ENCODE peak calls at places on chromosomes 5 and 9, in six cellular contexts. One of them, this sample, is unnamed.

GRCh38 chr5:128234928-128235641 is 151.5 kb downstream of the SLC12A2 start:
- DNase-seq in MM.1S: no peak
- DNase-seq in neural crest cell: no peak
- DNase-seq in ovary: no peak
- DNase-seq in kidney: no peak
- DNase-seq in A549: no peak
- DNase-seq in this sample: no peak

GRCh38 chr9:113446323-113446740 is 17.2 kb upstream of the RGS3 start:
- DNase-seq in neural crest cell: no peak
- DNase-seq in kidney: no peak
- DNase-seq in ovary: no peak
- DNase-seq in MM.1S: peak
- DNase-seq in A549: peak
- DNase-seq in this sample: no peak

GRCh38 chr9:107928701-107929371 is 439.3 kb upstream of the KLF4 start:
- DNase-seq in neural crest cell: no peak
- DNase-seq in MM.1S: no peak
- DNase-seq in A549: no peak
- DNase-seq in ovary: no peak
- DNase-seq in kidney: no peak
- DNase-seq in this sample: no peak

GRCh38 chr5:155729684-155730059 is 597.3 kb upstream of the SGCD start:
- DNase-seq in kidney: peak
- DNase-seq in A549: no peak
- DNase-seq in neural crest cell: no peak
- DNase-seq in MM.1S: no peak
- DNase-seq in ovary: peak
- DNase-seq in this sample: peak

GRCh38 chr5:111584651-111585050 is 72.3 kb upstream of the STARD4 start:
- DNase-seq in kidney: no peak
- DNase-seq in MM.1S: no peak
- DNase-seq in neural crest cell: no peak
- DNase-seq in ovary: no peak
- DNase-seq in A549: no peak
- DNase-seq in this sample: no peak

GRCh38 chr9:133449760-133450159 is 10.0 kb upstream of the CACFD1 start:
- DNase-seq in ovary: no peak
- DNase-seq in kidney: peak
- DNase-seq in MM.1S: no peak
- DNase-seq in neural crest cell: no peak
- DNase-seq in A549: peak
- DNase-seq in this sample: no peak

GRCh38 chr5:11150976-11151375 is 389.9 kb upstream of the DAP start:
- DNase-seq in neural crest cell: no peak
- DNase-seq in A549: no peak
- DNase-seq in MM.1S: no peak
- DNase-seq in ovary: no peak
- DNase-seq in kidney: no peak
- DNase-seq in this sample: no peak

GRCh38 chr5:34475249-34475966 is 180.7 kb upstream of the RAI14 start:
- DNase-seq in neural crest cell: no peak
- DNase-seq in kidney: no peak
- DNase-seq in MM.1S: no peak
- DNase-seq in A549: no peak
- DNase-seq in ovary: no peak
- DNase-seq in this sample: no peak

GRCh38 chr9:97830884-97831829 is 21.9 kb upstream of the FOXE1 start:
- DNase-seq in A549: no peak
- DNase-seq in ovary: no peak
- DNase-seq in MM.1S: no peak
- DNase-seq in neural crest cell: no peak
- DNase-seq in kidney: no peak
- DNase-seq in this sample: peak

GRCh38 chr9:14702200-14702599 is 9.0 kb upstream of the ZDHHC21 start:
- DNase-seq in neural crest cell: no peak
- DNase-seq in kidney: no peak
- DNase-seq in MM.1S: no peak
- DNase-seq in ovary: no peak
- DNase-seq in A549: no peak
- DNase-seq in this sample: no peak

GRCh38 chr5:178277866-178278265 is 45.3 kb upstream of the PHYKPL start:
- DNase-seq in A549: no peak
- DNase-seq in MM.1S: no peak
- DNase-seq in ovary: no peak
- DNase-seq in neural crest cell: no peak
- DNase-seq in kidney: peak
- DNase-seq in this sample: no peak

GRCh38 chr5:159022178-159022556 is 77.5 kb downstream of the EBF1 start:
- DNase-seq in neural crest cell: peak
- DNase-seq in MM.1S: no peak
- DNase-seq in A549: no peak
- DNase-seq in kidney: peak
- DNase-seq in ovary: peak
- DNase-seq in this sample: peak

GRCh38 chr5:143274952-143275351 is 128.5 kb downstream of the NR3C1 start:
- DNase-seq in A549: peak
- DNase-seq in MM.1S: no peak
- DNase-seq in neural crest cell: no peak
- DNase-seq in ovary: no peak
- DNase-seq in kidney: no peak
- DNase-seq in this sample: no peak

GRCh38 chr9:127187231-127187956 is 65.0 kb upstream of the ANGPTL2 start:
- DNase-seq in kidney: peak
- DNase-seq in MM.1S: no peak
- DNase-seq in neural crest cell: no peak
- DNase-seq in ovary: peak
- DNase-seq in A549: peak
- DNase-seq in this sample: no peak

GRCh38 chr5:154356256-154356655 is 89.5 kb upstream of the SAP30L start:
- DNase-seq in MM.1S: no peak
- DNase-seq in A549: peak
- DNase-seq in neural crest cell: no peak
- DNase-seq in ovary: no peak
- DNase-seq in kidney: no peak
- DNase-seq in this sample: no peak

GRCh38 chr5:139579-140442 is 47.8 kb downstream of the PLEKHG4B start:
- DNase-seq in neural crest cell: no peak
- DNase-seq in ovary: no peak
- DNase-seq in MM.1S: no peak
- DNase-seq in A549: no peak
- DNase-seq in kidney: no peak
- DNase-seq in this sample: no peak

GRCh38 chr9:75200892-75201470 is 112.7 kb downstream of the OSTF1 start:
- DNase-seq in ovary: no peak
- DNase-seq in neural crest cell: peak
- DNase-seq in MM.1S: peak
- DNase-seq in A549: peak
- DNase-seq in kidney: no peak
- DNase-seq in this sample: peak

DNA sequence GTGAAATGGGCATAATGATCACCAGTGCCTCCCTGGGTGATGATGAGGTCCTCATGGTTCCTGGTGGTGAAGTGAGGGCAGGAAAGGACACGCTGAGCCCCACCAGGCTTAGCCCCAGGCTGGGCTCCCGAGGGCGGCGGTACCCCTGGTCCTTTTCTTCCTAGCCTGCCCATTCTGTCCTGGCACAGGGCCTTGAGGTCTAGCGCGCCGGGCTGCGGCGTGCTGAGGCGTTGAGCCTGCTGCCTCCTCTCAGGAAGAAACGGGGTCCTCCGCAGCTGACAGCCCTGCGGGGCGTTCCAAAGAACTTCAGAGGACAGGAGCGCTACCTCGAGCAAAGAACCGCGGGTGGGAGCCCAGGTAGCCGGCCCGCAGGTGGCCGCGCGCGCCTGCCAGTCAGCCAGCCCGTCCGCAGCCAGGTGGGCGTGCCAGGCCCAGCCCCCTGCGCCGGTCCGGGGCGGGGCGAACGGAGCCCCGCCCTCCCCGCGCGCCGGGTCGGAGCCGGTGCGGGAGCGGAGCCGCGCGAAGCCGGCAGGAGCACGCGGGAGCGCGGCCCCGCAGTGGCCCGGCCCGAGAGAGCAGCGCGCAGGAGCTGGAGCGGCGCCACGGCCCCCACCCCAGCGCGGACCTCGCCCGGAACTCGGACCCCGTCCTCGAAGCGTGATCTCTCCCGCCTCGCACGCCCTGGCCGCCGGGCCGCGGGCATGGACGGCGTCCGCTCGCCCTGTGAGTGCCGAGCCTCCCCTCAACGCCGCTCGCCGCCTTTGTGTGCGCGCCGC is at the start of gene WNK2:
- DNase-seq in kidney: peak
- DNase-seq in neural crest cell: no peak
- DNase-seq in ovary: no peak
- DNase-seq in MM.1S: peak
- DNase-seq in A549: peak
- DNase-seq in this sample: peak
- TF ChIP-seq CTCF in kidney: no peak
- TF ChIP-seq CTCF in neural crest cell: no peak
- TF ChIP-seq CTCF in ovary: no peak
- TF ChIP-seq CTCF in MM.1S: no peak
- TF ChIP-seq CTCF in A549: no peak
- TF ChIP-seq CTCF in this sample: no peak

GRCh38 chr5:39896706-39897105 is 471.9 kb upstream of the DAB2 start:
- DNase-seq in A549: no peak
- DNase-seq in neural crest cell: no peak
- DNase-seq in ovary: no peak
- DNase-seq in MM.1S: no peak
- DNase-seq in kidney: no peak
- DNase-seq in this sample: no peak
- TF ChIP-seq CTCF in A549: no peak
- TF ChIP-seq CTCF in neural crest cell: no peak
- TF ChIP-seq CTCF in ovary: no peak
- TF ChIP-seq CTCF in MM.1S: no peak
- TF ChIP-seq CTCF in kidney: no peak
- TF ChIP-seq CTCF in this sample: no peak

DNA sequence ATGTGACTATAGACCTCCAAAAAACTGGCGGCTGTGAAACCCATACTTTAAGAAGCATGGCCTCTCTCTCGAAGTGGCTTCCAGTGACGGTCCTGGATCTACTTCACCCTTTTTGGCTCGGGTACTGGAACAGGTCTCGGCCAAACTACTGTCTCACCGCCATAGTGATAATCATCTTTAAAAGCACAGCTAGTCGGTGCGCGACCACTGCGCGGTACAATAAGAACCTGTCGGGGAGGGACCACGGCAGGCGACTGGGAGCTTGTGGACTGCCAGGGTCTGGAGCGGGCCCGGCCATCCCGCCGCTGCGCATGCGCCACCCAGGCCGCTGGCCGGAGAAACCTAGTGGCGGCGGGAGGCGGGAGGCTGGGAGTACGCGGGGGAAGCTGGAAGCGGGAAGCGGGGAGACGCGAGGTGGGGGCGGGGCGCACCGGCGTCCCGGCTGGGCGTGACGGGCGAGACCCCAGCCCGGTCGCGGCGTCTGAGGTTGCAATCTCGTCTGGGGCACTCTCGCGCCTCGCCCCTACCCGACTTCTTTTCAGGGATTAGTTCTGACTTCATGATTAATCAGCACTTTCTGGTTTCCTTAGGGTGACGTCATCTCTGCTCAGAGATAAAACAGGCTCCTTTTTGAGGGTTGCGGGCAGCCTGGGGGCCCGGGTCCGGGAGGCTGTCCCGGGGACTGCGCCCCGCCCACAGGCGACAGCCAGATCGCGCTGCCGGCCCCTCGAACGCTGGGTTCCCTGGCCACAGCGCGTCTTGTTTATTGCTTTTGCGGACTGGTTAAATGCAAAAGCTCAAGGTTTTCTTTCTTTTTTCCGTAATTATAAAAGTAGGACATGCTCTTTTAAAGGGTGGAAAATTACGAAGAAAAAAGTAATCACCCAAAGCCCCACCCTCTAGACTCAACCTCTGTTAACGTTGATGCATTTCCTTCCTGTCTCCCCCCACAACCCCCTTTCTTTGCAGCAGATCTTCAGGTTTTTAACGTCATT is 266.8 kb downstream of the CWC27 start:
- DNase-seq in kidney: peak
- DNase-seq in ovary: peak
- DNase-seq in MM.1S: peak
- DNase-seq in A549: peak
- DNase-seq in neural crest cell: peak
- DNase-seq in this sample: peak
- TF ChIP-seq CTCF in kidney: peak
- TF ChIP-seq CTCF in ovary: no peak
- TF ChIP-seq CTCF in MM.1S: no peak
- TF ChIP-seq CTCF in A549: no peak
- TF ChIP-seq CTCF in neural crest cell: no peak
- TF ChIP-seq CTCF in this sample: no peak

GRCh38 chr9:116497081-116497480 is 190.0 kb upstream of the TRIM32 start:
- DNase-seq in MM.1S: no peak
- DNase-seq in A549: no peak
- DNase-seq in neural crest cell: no peak
- DNase-seq in ovary: no peak
- DNase-seq in kidney: no peak
- DNase-seq in this sample: no peak

GRCh38 chr9:116496167-116496566 is 190.9 kb upstream of the TRIM32 start:
- DNase-seq in MM.1S: no peak
- DNase-seq in ovary: no peak
- DNase-seq in kidney: no peak
- DNase-seq in neural crest cell: no peak
- DNase-seq in A549: no peak
- DNase-seq in this sample: no peak

GRCh38 chr9:116495725-116496124 is 191.4 kb upstream of the TRIM32 start:
- DNase-seq in MM.1S: no peak
- DNase-seq in neural crest cell: no peak
- DNase-seq in kidney: no peak
- DNase-seq in ovary: no peak
- DNase-seq in A549: no peak
- DNase-seq in this sample: no peak

GRCh38 chr9:116493183-116493582 is 193.9 kb upstream of the TRIM32 start:
- DNase-seq in A549: no peak
- DNase-seq in MM.1S: no peak
- DNase-seq in ovary: no peak
- DNase-seq in neural crest cell: no peak
- DNase-seq in kidney: no peak
- DNase-seq in this sample: no peak

DNA sequence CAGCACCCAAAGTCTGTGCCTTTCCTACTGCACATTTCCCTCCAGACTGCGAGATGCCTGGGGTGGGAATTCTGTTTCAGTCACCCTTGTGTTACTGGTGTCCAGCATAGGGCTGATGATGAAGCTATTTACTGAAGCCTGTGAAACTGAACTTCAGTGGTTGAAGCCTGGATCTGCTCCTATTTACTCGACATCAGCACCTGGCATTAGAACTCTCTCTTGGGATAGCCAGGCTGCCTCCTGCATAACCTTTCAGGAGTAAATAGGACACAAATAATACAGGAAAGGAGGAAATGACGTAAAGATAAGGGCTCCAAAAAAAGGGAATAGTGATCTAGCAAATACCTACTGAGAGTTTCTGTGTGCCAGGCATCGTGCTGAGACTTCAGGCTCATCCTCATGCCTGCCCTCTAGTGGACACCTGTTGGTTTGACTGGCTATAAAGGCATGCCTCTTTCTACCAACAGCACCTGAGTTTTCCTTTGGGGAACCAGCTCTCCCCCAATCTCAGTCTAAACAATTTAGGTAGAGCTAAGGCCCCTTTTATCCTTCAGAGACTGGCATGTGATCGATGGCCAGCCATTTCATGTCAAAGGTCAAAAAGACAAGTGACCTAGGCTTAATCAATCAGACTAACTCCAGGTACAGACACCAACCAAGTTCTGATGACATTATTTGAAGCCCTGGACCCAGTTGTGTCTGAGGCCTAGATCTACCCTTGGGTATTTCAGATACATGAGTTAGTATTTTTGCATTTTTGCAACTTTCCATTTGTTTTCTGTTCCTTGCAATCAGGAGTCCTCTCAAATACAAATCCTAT is 192.1 kb upstream of the TRIM32 start:
- DNase-seq in A549: peak
- DNase-seq in MM.1S: peak
- DNase-seq in ovary: no peak
- DNase-seq in kidney: no peak
- DNase-seq in neural crest cell: no peak
- DNase-seq in this sample: peak
- TF ChIP-seq CTCF in A549: peak
- TF ChIP-seq CTCF in MM.1S: peak
- TF ChIP-seq CTCF in ovary: no peak
- TF ChIP-seq CTCF in kidney: peak
- TF ChIP-seq CTCF in neural crest cell: peak
- TF ChIP-seq CTCF in this sample: peak